ENCODE peak calls at places on chromosome 1, in five cellular contexts. U is activated gamma-delta T cell; F is effector CD4-positive, alpha-beta T cell; I is anterior cingulate cortex; A is mesothelial cell of epicardium. N is an unnamed sample.

GRCh38 chr1:7366955-7367665 is 404.0 kb upstream of the VAMP3 start:
- DNase-seq in U (no peak), F (no peak), I (no peak), A (no peak), N (no peak)

GRCh38 chr1:81446006-81446669 is 354.6 kb upstream of the ADGRL2 start:
- DNase-seq in U (no peak), F (no peak), I (no peak), A (no peak), N (no peak)

GRCh38 chr1:213326666-213327317 is 275.8 kb downstream of the RPS6KC1 start:
- DNase-seq in U (no peak), F (no peak), I (no peak), A (no peak), N (no peak)

GRCh38 chr1:168320805-168321577 is 40.3 kb downstream of the TBX19 start:
- DNase-seq in U (no peak), F (no peak), I (no peak), A (no peak), N (no peak)

GRCh38 chr1:221089273-221089672 is 210.0 kb downstream of the HLX start:
- DNase-seq in U (no peak), F (no peak), I (no peak), A (no peak), N (no peak)

GRCh38 chr1:6961905-6962304 is 176.7 kb downstream of the CAMTA1 start:
- DNase-seq in U (no peak), F (no peak), I (no peak), A (no peak), N (no peak)

GRCh38 chr1:35808376-35809155 is 750 bp downstream of the AGO4 start:
- DNase-seq in U (no peak), F (no peak), I (no peak), A (peak; percentile 47), N (no peak)

GRCh38 chr1:85850238-85850637 is 142.0 kb upstream of the ZNHIT6 start:
- DNase-seq in U (no peak), F (no peak), I (no peak), A (no peak), N (no peak)

GRCh38 chr1:2380816-2381591 is 10.3 kb downstream of the MORN1 start:
- DNase-seq in U (no peak), F (no peak), I (no peak), A (no peak), N (no peak)

GRCh38 chr1:1199141-1199960 is 7.0 kb downstream of the TNFRSF18 start:
- DNase-seq in U (no peak), F (peak; percentile 1), I (no peak), A (no peak), N (no peak)

GRCh38 chr1:47175227-47175934 is 14.5 kb downstream of the PDZK1IP1 start:
- DNase-seq in U (no peak), F (peak; percentile 20), I (peak; percentile 31), A (peak; percentile 69), N (peak; percentile 72)

GRCh38 chr1:97070366-97070765 is 348.8 kb downstream of the PTBP2 start:
- DNase-seq in U (no peak), F (no peak), I (no peak), A (no peak), N (no peak)

GRCh38 chr1:6632588-6633514 is 8.2 kb downstream of the THAP3 start:
- DNase-seq in U (no peak), F (no peak), I (no peak), A (no peak), N (no peak)

GRCh38 chr1:81549588-81550127 is 251.1 kb upstream of the ADGRL2 start:
- DNase-seq in U (no peak), F (no peak), I (no peak), A (no peak), N (no peak)

GRCh38 chr1:59549903-59550302 is 253.0 kb downstream of the FGGY start:
- DNase-seq in U (no peak), F (no peak), I (no peak), A (no peak), N (no peak)

GRCh38 chr1:59596432-59596831 is 218.3 kb upstream of the HOOK1 start:
- DNase-seq in U (no peak), F (no peak), I (no peak), A (no peak), N (no peak)

GRCh38 chr1:209899948-209900347 is 38.1 kb upstream of the SYT14 start:
- DNase-seq in U (no peak), F (no peak), I (no peak), A (no peak), N (peak; percentile 30)

N was measured in Caco-2.